ENCODE peak calls at places on chromosomes 2 and 18, in nine cellular contexts. One of them, this sample, is unnamed.

GRCh38 chr2:188940171-188940570 is 34.0 kb upstream of the COL3A1 start:
- DNase-seq in CD4-positive, alpha-beta T cell: no peak
- DNase-seq in fibroblast of lung: peak
- DNase-seq in DND-41: no peak
- DNase-seq in heart right ventricle: peak
- DNase-seq in A549: no peak
- DNase-seq in coronary artery: no peak
- DNase-seq in transverse colon: no peak
- DNase-seq in RWPE1: no peak
- DNase-seq in this sample: no peak

GRCh38 chr2:229090231-229090630 is 180.9 kb downstream of the PID1 start:
- DNase-seq in CD4-positive, alpha-beta T cell: no peak
- DNase-seq in fibroblast of lung: peak
- DNase-seq in DND-41: no peak
- DNase-seq in heart right ventricle: no peak
- DNase-seq in A549: no peak
- DNase-seq in coronary artery: no peak
- DNase-seq in transverse colon: peak
- DNase-seq in RWPE1: no peak
- DNase-seq in this sample: no peak

GRCh38 chr2:112482309-112483046 is 522 bp downstream of the TTL start:
- DNase-seq in CD4-positive, alpha-beta T cell: no peak
- DNase-seq in fibroblast of lung: peak
- DNase-seq in DND-41: peak
- DNase-seq in heart right ventricle: peak
- DNase-seq in A549: peak
- DNase-seq in coronary artery: peak
- DNase-seq in transverse colon: peak
- DNase-seq in RWPE1: peak
- DNase-seq in this sample: no peak

GRCh38 chr2:120150040-120150482 is 73.1 kb downstream of the TMEM185B start:
- DNase-seq in CD4-positive, alpha-beta T cell: no peak
- DNase-seq in fibroblast of lung: no peak
- DNase-seq in DND-41: no peak
- DNase-seq in heart right ventricle: no peak
- DNase-seq in A549: no peak
- DNase-seq in coronary artery: no peak
- DNase-seq in transverse colon: no peak
- DNase-seq in RWPE1: no peak
- DNase-seq in this sample: no peak

GRCh38 chr2:28280576-28280975 is 112.1 kb upstream of the FOSL2 start:
- DNase-seq in CD4-positive, alpha-beta T cell: no peak
- DNase-seq in fibroblast of lung: no peak
- DNase-seq in DND-41: no peak
- DNase-seq in heart right ventricle: no peak
- DNase-seq in A549: no peak
- DNase-seq in coronary artery: no peak
- DNase-seq in transverse colon: no peak
- DNase-seq in RWPE1: no peak
- DNase-seq in this sample: no peak

GRCh38 chr2:141498561-141498960 is 632.3 kb downstream of the LRP1B start:
- DNase-seq in CD4-positive, alpha-beta T cell: no peak
- DNase-seq in fibroblast of lung: no peak
- DNase-seq in DND-41: no peak
- DNase-seq in heart right ventricle: no peak
- DNase-seq in A549: no peak
- DNase-seq in coronary artery: no peak
- DNase-seq in transverse colon: no peak
- DNase-seq in RWPE1: no peak
- DNase-seq in this sample: no peak

GRCh38 chr2:34241905-34242740 is 643.0 kb upstream of the FAM98A start:
- DNase-seq in CD4-positive, alpha-beta T cell: no peak
- DNase-seq in fibroblast of lung: no peak
- DNase-seq in DND-41: no peak
- DNase-seq in heart right ventricle: no peak
- DNase-seq in A549: no peak
- DNase-seq in coronary artery: no peak
- DNase-seq in transverse colon: no peak
- DNase-seq in RWPE1: no peak
- DNase-seq in this sample: no peak

GRCh38 chr2:82950148-82950547 is 1508.9 kb downstream of the SUCLG1 start:
- DNase-seq in CD4-positive, alpha-beta T cell: no peak
- DNase-seq in fibroblast of lung: no peak
- DNase-seq in DND-41: no peak
- DNase-seq in heart right ventricle: no peak
- DNase-seq in A549: no peak
- DNase-seq in coronary artery: no peak
- DNase-seq in transverse colon: no peak
- DNase-seq in RWPE1: no peak
- DNase-seq in this sample: no peak

GRCh38 chr18:10353791-10354190 is 100.6 kb upstream of the APCDD1 start:
- DNase-seq in CD4-positive, alpha-beta T cell: no peak
- DNase-seq in fibroblast of lung: peak
- DNase-seq in DND-41: no peak
- DNase-seq in heart right ventricle: no peak
- DNase-seq in A549: no peak
- DNase-seq in coronary artery: no peak
- DNase-seq in transverse colon: no peak
- DNase-seq in RWPE1: peak
- DNase-seq in this sample: no peak

GRCh38 chr2:177646791-177647190 is 254.2 kb downstream of the AGPS start:
- DNase-seq in CD4-positive, alpha-beta T cell: no peak
- DNase-seq in fibroblast of lung: no peak
- DNase-seq in DND-41: no peak
- DNase-seq in heart right ventricle: no peak
- DNase-seq in A549: no peak
- DNase-seq in coronary artery: no peak
- DNase-seq in transverse colon: no peak
- DNase-seq in RWPE1: no peak
- DNase-seq in this sample: no peak

GRCh38 chr2:85589166-85589565 is 4.9 kb downstream of the VAMP5 start:
- DNase-seq in CD4-positive, alpha-beta T cell: no peak
- DNase-seq in fibroblast of lung: no peak
- DNase-seq in DND-41: no peak
- DNase-seq in heart right ventricle: no peak
- DNase-seq in A549: no peak
- DNase-seq in coronary artery: no peak
- DNase-seq in transverse colon: no peak
- DNase-seq in RWPE1: no peak
- DNase-seq in this sample: no peak

GRCh38 chr2:18345848-18346247 is 214.6 kb downstream of the RDH14 start:
- DNase-seq in CD4-positive, alpha-beta T cell: no peak
- DNase-seq in fibroblast of lung: no peak
- DNase-seq in DND-41: no peak
- DNase-seq in heart right ventricle: peak
- DNase-seq in A549: peak
- DNase-seq in coronary artery: no peak
- DNase-seq in transverse colon: no peak
- DNase-seq in RWPE1: no peak
- DNase-seq in this sample: no peak

GRCh38 chr2:128357561-128358370 is 39.1 kb upstream of the HS6ST1 start:
- DNase-seq in CD4-positive, alpha-beta T cell: no peak
- DNase-seq in fibroblast of lung: no peak
- DNase-seq in DND-41: peak
- DNase-seq in heart right ventricle: peak
- DNase-seq in A549: no peak
- DNase-seq in coronary artery: peak
- DNase-seq in transverse colon: no peak
- DNase-seq in RWPE1: no peak
- DNase-seq in this sample: no peak

GRCh38 chr18:34128436-34128835 is 96.3 kb downstream of the NOL4 start:
- DNase-seq in CD4-positive, alpha-beta T cell: no peak
- DNase-seq in fibroblast of lung: peak
- DNase-seq in DND-41: no peak
- DNase-seq in heart right ventricle: no peak
- DNase-seq in A549: no peak
- DNase-seq in coronary artery: no peak
- DNase-seq in transverse colon: no peak
- DNase-seq in RWPE1: no peak
- DNase-seq in this sample: no peak

GRCh38 chr18:79553696-79554095 is 125.9 kb upstream of the CTDP1 start:
- DNase-seq in CD4-positive, alpha-beta T cell: no peak
- DNase-seq in fibroblast of lung: no peak
- DNase-seq in DND-41: no peak
- DNase-seq in heart right ventricle: no peak
- DNase-seq in A549: no peak
- DNase-seq in coronary artery: no peak
- DNase-seq in transverse colon: no peak
- DNase-seq in RWPE1: no peak
- DNase-seq in this sample: no peak

GRCh38 chr18:7196421-7196820 is 34.5 kb upstream of the LRRC30 start:
- DNase-seq in CD4-positive, alpha-beta T cell: no peak
- DNase-seq in fibroblast of lung: no peak
- DNase-seq in DND-41: no peak
- DNase-seq in heart right ventricle: no peak
- DNase-seq in A549: no peak
- DNase-seq in coronary artery: no peak
- DNase-seq in transverse colon: no peak
- DNase-seq in RWPE1: no peak
- DNase-seq in this sample: no peak

GRCh38 chr2:235641333-235641732 is 147.5 kb downstream of the AGAP1 start:
- DNase-seq in CD4-positive, alpha-beta T cell: no peak
- DNase-seq in fibroblast of lung: peak
- DNase-seq in DND-41: no peak
- DNase-seq in heart right ventricle: no peak
- DNase-seq in A549: no peak
- DNase-seq in coronary artery: no peak
- DNase-seq in transverse colon: no peak
- DNase-seq in RWPE1: no peak
- DNase-seq in this sample: no peak

GRCh38 chr2:98102878-98103277 is 15.9 kb downstream of the VWA3B start:
- DNase-seq in CD4-positive, alpha-beta T cell: no peak
- DNase-seq in fibroblast of lung: no peak
- DNase-seq in DND-41: no peak
- DNase-seq in heart right ventricle: no peak
- DNase-seq in A549: no peak
- DNase-seq in coronary artery: no peak
- DNase-seq in transverse colon: no peak
- DNase-seq in RWPE1: no peak
- DNase-seq in this sample: no peak

GRCh38 chr2:98099939-98100743 is 13.2 kb downstream of the VWA3B start:
- DNase-seq in CD4-positive, alpha-beta T cell: no peak
- DNase-seq in fibroblast of lung: no peak
- DNase-seq in DND-41: no peak
- DNase-seq in heart right ventricle: no peak
- DNase-seq in A549: no peak
- DNase-seq in coronary artery: no peak
- DNase-seq in transverse colon: no peak
- DNase-seq in RWPE1: no peak
- DNase-seq in this sample: no peak
- H3K27ac ChIP-seq in CD4-positive, alpha-beta T cell: no peak
- H3K27ac ChIP-seq in fibroblast of lung: no peak
- H3K27ac ChIP-seq in DND-41: no peak
- H3K27ac ChIP-seq in heart right ventricle: no peak
- H3K27ac ChIP-seq in A549: no peak
- H3K27ac ChIP-seq in coronary artery: no peak
- H3K27ac ChIP-seq in transverse colon: no peak
- H3K27ac ChIP-seq in RWPE1: no peak
- H3K27ac ChIP-seq in this sample: no peak

DNA sequence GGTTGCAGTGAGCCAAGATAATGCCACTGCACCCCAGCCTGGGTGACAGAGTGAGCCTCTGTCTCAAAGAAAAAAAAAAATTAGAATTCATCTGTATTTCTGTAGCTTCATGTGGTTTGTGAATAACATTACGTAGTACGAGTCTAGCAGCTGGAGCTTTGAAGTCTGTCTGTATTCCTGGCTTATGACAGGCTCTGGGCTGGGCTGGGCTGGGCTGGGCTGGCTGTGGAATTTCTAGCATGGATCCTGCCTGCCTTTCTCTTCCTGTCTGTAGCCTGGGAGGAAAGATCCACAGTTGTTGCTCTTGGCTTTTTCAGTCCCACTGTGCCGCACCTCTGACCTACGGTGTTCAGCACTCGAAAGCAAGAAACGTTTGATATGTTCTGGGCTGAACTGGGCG is 55.5 kb downstream of the BOLA3 start:
- DNase-seq in CD4-positive, alpha-beta T cell: no peak
- DNase-seq in fibroblast of lung: no peak
- DNase-seq in DND-41: no peak
- DNase-seq in heart right ventricle: no peak
- DNase-seq in A549: no peak
- DNase-seq in coronary artery: no peak
- DNase-seq in transverse colon: no peak
- DNase-seq in RWPE1: no peak
- DNase-seq in this sample: no peak
- H3K27ac ChIP-seq in CD4-positive, alpha-beta T cell: no peak
- H3K27ac ChIP-seq in fibroblast of lung: no peak
- H3K27ac ChIP-seq in DND-41: no peak
- H3K27ac ChIP-seq in heart right ventricle: no peak
- H3K27ac ChIP-seq in A549: no peak
- H3K27ac ChIP-seq in coronary artery: no peak
- H3K27ac ChIP-seq in transverse colon: no peak
- H3K27ac ChIP-seq in RWPE1: no peak
- H3K27ac ChIP-seq in this sample: peak

DNA sequence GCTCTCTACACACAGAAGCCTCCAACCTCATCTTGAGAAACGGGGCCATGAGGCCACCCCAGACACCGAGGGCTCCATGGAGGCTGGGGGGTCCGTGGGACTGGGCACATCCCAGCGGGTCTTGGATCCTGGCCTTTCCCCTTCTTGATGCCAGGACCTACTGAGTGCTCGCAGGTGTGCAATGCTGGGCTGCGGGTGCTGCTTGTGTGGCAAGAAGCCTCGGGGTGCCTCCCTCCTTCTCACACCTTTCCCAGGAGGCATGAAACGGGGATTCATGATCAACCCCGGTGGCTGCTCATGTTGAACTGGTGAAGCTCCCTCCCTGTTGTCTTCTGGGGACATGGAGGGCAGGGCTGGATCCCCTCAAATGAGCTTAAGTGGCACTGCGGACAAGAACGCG is 2.0 kb upstream of the BUB1 start:
- DNase-seq in CD4-positive, alpha-beta T cell: no peak
- DNase-seq in fibroblast of lung: no peak
- DNase-seq in DND-41: no peak
- DNase-seq in heart right ventricle: no peak
- DNase-seq in A549: no peak
- DNase-seq in coronary artery: no peak
- DNase-seq in transverse colon: no peak
- DNase-seq in RWPE1: no peak
- DNase-seq in this sample: no peak
- H3K27ac ChIP-seq in CD4-positive, alpha-beta T cell: no peak
- H3K27ac ChIP-seq in fibroblast of lung: no peak
- H3K27ac ChIP-seq in DND-41: peak
- H3K27ac ChIP-seq in heart right ventricle: no peak
- H3K27ac ChIP-seq in A549: no peak
- H3K27ac ChIP-seq in coronary artery: no peak
- H3K27ac ChIP-seq in transverse colon: no peak
- H3K27ac ChIP-seq in RWPE1: no peak
- H3K27ac ChIP-seq in this sample: no peak

GRCh38 chr2:231634412-231634811 is 41.7 kb downstream of the TEX44 start:
- DNase-seq in CD4-positive, alpha-beta T cell: no peak
- DNase-seq in fibroblast of lung: no peak
- DNase-seq in DND-41: no peak
- DNase-seq in heart right ventricle: no peak
- DNase-seq in A549: no peak
- DNase-seq in coronary artery: no peak
- DNase-seq in transverse colon: no peak
- DNase-seq in RWPE1: no peak
- DNase-seq in this sample: no peak
- H3K27ac ChIP-seq in CD4-positive, alpha-beta T cell: no peak
- H3K27ac ChIP-seq in fibroblast of lung: peak
- H3K27ac ChIP-seq in DND-41: no peak
- H3K27ac ChIP-seq in heart right ventricle: no peak
- H3K27ac ChIP-seq in A549: peak
- H3K27ac ChIP-seq in coronary artery: peak
- H3K27ac ChIP-seq in transverse colon: peak
- H3K27ac ChIP-seq in RWPE1: peak
- H3K27ac ChIP-seq in this sample: no peak

GRCh38 chr2:46821600-46821999 is 94.0 kb downstream of the MCFD2 start:
- DNase-seq in CD4-positive, alpha-beta T cell: no peak
- DNase-seq in fibroblast of lung: no peak
- DNase-seq in DND-41: no peak
- DNase-seq in heart right ventricle: no peak
- DNase-seq in A549: no peak
- DNase-seq in coronary artery: peak
- DNase-seq in transverse colon: no peak
- DNase-seq in RWPE1: no peak
- DNase-seq in this sample: no peak
- H3K27ac ChIP-seq in CD4-positive, alpha-beta T cell: no peak
- H3K27ac ChIP-seq in fibroblast of lung: no peak
- H3K27ac ChIP-seq in DND-41: no peak
- H3K27ac ChIP-seq in heart right ventricle: peak
- H3K27ac ChIP-seq in A549: no peak
- H3K27ac ChIP-seq in coronary artery: no peak
- H3K27ac ChIP-seq in transverse colon: no peak
- H3K27ac ChIP-seq in RWPE1: no peak
- H3K27ac ChIP-seq in this sample: no peak